ENCODE peak calls at places on chromosomes 12 and 14, in six cellular contexts. B is GM13976, D is NCI-H1092 treated with DMSO at 0.1 percent for 48 hours, O is GM20000, U is cardiac muscle cell, E is GM23338. I is an unnamed sample.

GRCh38 chr14:104938436-104938835 is 13.8 kb downstream of the PLD4 start:
- DNase-seq in B (no peak), D (no peak), O (no peak), U (no peak), E (no peak), I (no peak)

GRCh38 chr12:119266963-119267362 is 67.6 kb upstream of the CCDC60 start:
- DNase-seq in B (no peak), D (no peak), O (no peak), U (no peak), E (peak; percentile 62), I (no peak)

GRCh38 chr12:5987573-5987972 is 42.5 kb upstream of the ANO2 start:
- DNase-seq in B (no peak), D (no peak), O (no peak), U (no peak), E (no peak), I (no peak)

GRCh38 chr14:35215110-35215872 is 76.9 kb upstream of the PSMA6 start:
- DNase-seq in B (peak; percentile 42), D (no peak), O (peak; percentile 30), U (peak; percentile 43), E (peak; percentile 63), I (no peak)

GRCh38 chr14:99549684-99550083 is 54.3 kb downstream of the CCDC85C start:
- DNase-seq in B (no peak), D (no peak), O (no peak), U (no peak), E (no peak), I (no peak)

GRCh38 chr12:100473050-100473715 is 483 bp upstream of the NR1H4 start:
- DNase-seq in B (no peak), D (no peak), O (no peak), U (no peak), E (no peak), I (no peak)

GRCh38 chr14:99556134-99556791 is 47.7 kb downstream of the CCDC85C start:
- DNase-seq in B (no peak), D (no peak), O (no peak), U (no peak), E (no peak), I (no peak)

GRCh38 chr12:51592034-51592705 is 1.1 kb downstream of the SCN8A start:
- DNase-seq in B (no peak), D (peak; percentile 3), O (no peak), U (no peak), E (peak; percentile 65), I (no peak)

GRCh38 chr14:90827919-90828610 is 11.8 kb upstream of the TTC7B start:
- DNase-seq in B (peak; percentile 97), D (peak; percentile 93), O (peak; percentile 94), U (peak; percentile 93), E (peak; percentile 97), I (peak; percentile 96)

I was measured in germinal center.